ENCODE peak calls at places on chromosomes 6 and 20, in eight cellular contexts. One of them, this sample, is unnamed. For H3K27me3, the result is how much of the 10 kb centered on the place peaks cover.

GRCh38 chr6:129671442-129672344 is 38.3 kb downstream of the ARHGAP18 start:
- DNase-seq in adrenal gland: no peak
- DNase-seq in stomach: no peak
- DNase-seq in GM23338: peak
- DNase-seq in transverse colon: peak
- DNase-seq in IMR-90: no peak
- DNase-seq in HCT116: no peak
- DNase-seq in esophagus squamous epithelium: no peak
- DNase-seq in this sample: no peak

GRCh38 chr6:157728183-157728881 is 94.7 kb upstream of the SNX9 start:
- DNase-seq in adrenal gland: no peak
- DNase-seq in stomach: no peak
- DNase-seq in GM23338: no peak
- DNase-seq in transverse colon: no peak
- DNase-seq in IMR-90: no peak
- DNase-seq in HCT116: no peak
- DNase-seq in esophagus squamous epithelium: no peak
- DNase-seq in this sample: no peak

GRCh38 chr20:889110-889509 is 27.0 kb downstream of the ANGPT4 start:
- DNase-seq in adrenal gland: no peak
- DNase-seq in stomach: no peak
- DNase-seq in GM23338: no peak
- DNase-seq in transverse colon: no peak
- DNase-seq in IMR-90: no peak
- DNase-seq in HCT116: no peak
- DNase-seq in esophagus squamous epithelium: no peak
- DNase-seq in this sample: no peak

GRCh38 chr20:25316506-25317190 is 68.8 kb downstream of the PYGB start:
- DNase-seq in adrenal gland: no peak
- DNase-seq in stomach: peak
- DNase-seq in GM23338: no peak
- DNase-seq in transverse colon: peak
- DNase-seq in IMR-90: no peak
- DNase-seq in HCT116: no peak
- DNase-seq in esophagus squamous epithelium: no peak
- DNase-seq in this sample: no peak

GRCh38 chr20:10965936-10966470 is 292.2 kb upstream of the JAG1 start:
- DNase-seq in adrenal gland: no peak
- DNase-seq in stomach: no peak
- DNase-seq in GM23338: no peak
- DNase-seq in transverse colon: peak
- DNase-seq in IMR-90: peak
- DNase-seq in HCT116: no peak
- DNase-seq in esophagus squamous epithelium: no peak
- DNase-seq in this sample: no peak

GRCh38 chr6:87115402-87116135 is 20.7 kb upstream of the CGA start:
- DNase-seq in adrenal gland: no peak
- DNase-seq in stomach: no peak
- DNase-seq in GM23338: peak
- DNase-seq in transverse colon: no peak
- DNase-seq in IMR-90: no peak
- DNase-seq in HCT116: no peak
- DNase-seq in esophagus squamous epithelium: no peak
- DNase-seq in this sample: no peak

GRCh38 chr6:12621766-12622165 is 94.8 kb upstream of the PHACTR1 start:
- DNase-seq in adrenal gland: no peak
- DNase-seq in stomach: no peak
- DNase-seq in GM23338: no peak
- DNase-seq in transverse colon: no peak
- DNase-seq in IMR-90: no peak
- DNase-seq in HCT116: no peak
- DNase-seq in esophagus squamous epithelium: no peak
- DNase-seq in this sample: no peak

GRCh38 chr6:90107721-90108364 is 188.8 kb downstream of the BACH2 start:
- DNase-seq in adrenal gland: no peak
- DNase-seq in stomach: no peak
- DNase-seq in GM23338: no peak
- DNase-seq in transverse colon: no peak
- DNase-seq in IMR-90: no peak
- DNase-seq in HCT116: no peak
- DNase-seq in esophagus squamous epithelium: no peak
- DNase-seq in this sample: no peak

GRCh38 chr6:98824907-98825601 is 9.3 kb upstream of the POU3F2 start:
- DNase-seq in adrenal gland: no peak
- DNase-seq in stomach: no peak
- DNase-seq in GM23338: peak
- DNase-seq in transverse colon: no peak
- DNase-seq in IMR-90: no peak
- DNase-seq in HCT116: no peak
- DNase-seq in esophagus squamous epithelium: no peak
- DNase-seq in this sample: no peak

GRCh38 chr6:98827295-98828159 is 6.8 kb upstream of the POU3F2 start:
- DNase-seq in adrenal gland: no peak
- DNase-seq in stomach: no peak
- DNase-seq in GM23338: peak
- DNase-seq in transverse colon: no peak
- DNase-seq in IMR-90: no peak
- DNase-seq in HCT116: no peak
- DNase-seq in esophagus squamous epithelium: no peak
- DNase-seq in this sample: no peak

GRCh38 chr6:98823845-98824162 is 10.6 kb upstream of the POU3F2 start:
- DNase-seq in adrenal gland: no peak
- DNase-seq in stomach: no peak
- DNase-seq in GM23338: peak
- DNase-seq in transverse colon: no peak
- DNase-seq in IMR-90: no peak
- DNase-seq in HCT116: no peak
- DNase-seq in esophagus squamous epithelium: no peak
- DNase-seq in this sample: no peak

GRCh38 chr6:98824163-98824906 is 10.0 kb upstream of the POU3F2 start:
- DNase-seq in adrenal gland: no peak
- DNase-seq in stomach: no peak
- DNase-seq in GM23338: peak
- DNase-seq in transverse colon: no peak
- DNase-seq in IMR-90: no peak
- DNase-seq in HCT116: no peak
- DNase-seq in esophagus squamous epithelium: no peak
- DNase-seq in this sample: no peak

DNA sequence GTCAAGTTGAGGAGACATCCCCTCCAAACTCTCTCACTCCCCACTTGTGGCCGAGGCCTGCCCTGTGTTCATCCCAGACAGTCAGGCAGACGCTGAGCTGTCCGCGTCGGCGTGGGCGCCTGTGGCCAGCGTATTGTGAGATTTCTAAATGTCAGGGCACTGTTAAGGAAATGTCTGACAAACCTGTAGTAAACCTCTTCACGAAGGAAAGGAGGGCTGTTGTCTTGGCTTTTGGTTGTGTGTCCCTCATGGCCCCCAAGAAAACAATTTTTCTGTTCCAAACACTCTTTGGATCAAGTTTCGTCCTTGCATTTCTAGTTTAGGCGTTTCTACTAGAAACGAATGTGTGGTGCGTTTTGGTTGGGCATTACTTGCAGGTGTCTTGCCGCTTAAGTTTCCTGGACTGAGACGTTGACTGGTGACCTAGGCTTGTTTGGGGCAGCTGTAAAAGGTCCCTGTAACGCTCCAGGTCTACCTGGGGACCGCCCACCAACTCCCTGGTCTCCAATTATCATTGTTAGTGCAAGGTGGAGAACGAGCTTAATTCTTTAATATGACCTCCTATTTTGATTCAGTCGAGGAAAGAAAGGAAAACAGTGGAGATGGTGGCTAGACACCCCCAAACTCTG is 8.7 kb upstream of the POU3F2 start:
- DNase-seq in adrenal gland: no peak
- DNase-seq in stomach: no peak
- DNase-seq in GM23338: no peak
- DNase-seq in transverse colon: no peak
- DNase-seq in IMR-90: no peak
- DNase-seq in HCT116: no peak
- DNase-seq in esophagus squamous epithelium: no peak
- DNase-seq in this sample: no peak
- H3K27me3 ChIP-seq in adrenal gland: half or more
- H3K27me3 ChIP-seq in stomach: half or more
- H3K27me3 ChIP-seq in GM23338: half or more
- H3K27me3 ChIP-seq in transverse colon: half or more
- H3K27me3 ChIP-seq in IMR-90: half or more
- H3K27me3 ChIP-seq in HCT116: under half
- H3K27me3 ChIP-seq in esophagus squamous epithelium: half or more
- H3K27me3 ChIP-seq in this sample: under half

DNA sequence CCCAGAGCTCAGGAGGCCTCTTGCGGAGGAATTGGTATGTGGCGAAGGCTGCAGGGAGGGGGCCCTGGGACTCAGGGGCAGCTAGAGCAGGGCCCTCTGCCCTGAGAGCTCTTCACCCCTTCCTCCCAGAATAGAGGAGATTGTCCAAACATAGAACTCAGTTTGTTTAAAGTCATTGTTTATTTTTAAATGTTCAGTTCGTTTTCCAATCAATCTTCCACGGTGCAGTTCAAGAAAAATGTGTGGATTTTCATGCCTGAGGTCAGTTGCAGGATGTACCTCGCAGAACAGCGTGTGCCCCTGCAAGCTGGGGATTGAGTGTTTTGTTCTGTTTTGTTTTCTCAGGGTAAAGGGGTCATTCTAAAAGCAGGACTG is 37.2 kb downstream of the MGME1 start:
- DNase-seq in adrenal gland: no peak
- DNase-seq in stomach: no peak
- DNase-seq in GM23338: no peak
- DNase-seq in transverse colon: peak
- DNase-seq in IMR-90: no peak
- DNase-seq in HCT116: no peak
- DNase-seq in esophagus squamous epithelium: no peak
- DNase-seq in this sample: no peak
- H3K27me3 ChIP-seq in adrenal gland: under half
- H3K27me3 ChIP-seq in stomach: under half
- H3K27me3 ChIP-seq in GM23338: under half
- H3K27me3 ChIP-seq in transverse colon: under half
- H3K27me3 ChIP-seq in IMR-90: under half
- H3K27me3 ChIP-seq in HCT116: under half
- H3K27me3 ChIP-seq in esophagus squamous epithelium: under half
- H3K27me3 ChIP-seq in this sample: under half

DNA sequence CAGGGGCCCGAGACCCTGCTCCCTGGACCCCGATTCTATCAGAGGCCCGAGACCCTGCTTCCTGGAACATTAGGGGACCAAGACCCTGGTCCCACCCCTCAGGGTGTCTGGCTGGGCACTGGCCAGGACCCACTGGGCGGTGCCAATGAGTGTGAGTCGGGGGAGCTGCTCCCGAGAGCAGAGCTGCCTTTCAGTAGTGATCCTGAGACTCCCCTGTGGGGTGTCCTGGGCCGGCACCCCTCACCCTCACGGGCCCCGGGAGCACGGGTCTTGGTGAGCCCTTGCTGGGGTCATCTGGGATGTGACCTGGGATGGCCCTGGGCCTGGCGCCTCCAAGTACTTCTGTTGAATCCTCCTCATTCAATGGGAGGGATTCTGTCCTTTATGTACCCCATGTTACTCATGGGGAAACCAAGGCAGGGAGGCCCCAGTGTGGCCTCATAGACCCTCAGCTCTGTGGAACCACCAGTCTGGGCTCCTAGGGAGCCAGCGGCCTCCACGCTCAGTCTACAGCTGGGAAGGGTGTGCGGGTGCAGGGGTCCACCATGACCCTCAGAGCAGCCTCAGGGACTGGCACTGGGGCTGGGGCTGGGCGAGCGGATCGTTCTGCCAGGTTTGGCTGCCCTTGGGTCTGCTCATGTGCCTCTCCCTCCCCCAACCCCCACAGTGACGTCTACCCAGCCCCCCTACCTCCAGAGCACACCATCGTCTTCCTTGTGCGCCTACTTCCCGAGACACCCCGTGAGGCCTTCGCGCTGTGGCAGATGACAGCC is 25.6 kb downstream of the COL20A1 start:
- DNase-seq in adrenal gland: no peak
- DNase-seq in stomach: no peak
- DNase-seq in GM23338: no peak
- DNase-seq in transverse colon: no peak
- DNase-seq in IMR-90: no peak
- DNase-seq in HCT116: no peak
- DNase-seq in esophagus squamous epithelium: no peak
- DNase-seq in this sample: no peak
- H3K27me3 ChIP-seq in adrenal gland: under half
- H3K27me3 ChIP-seq in stomach: under half
- H3K27me3 ChIP-seq in GM23338: under half
- H3K27me3 ChIP-seq in transverse colon: under half
- H3K27me3 ChIP-seq in IMR-90: under half
- H3K27me3 ChIP-seq in HCT116: under half
- H3K27me3 ChIP-seq in esophagus squamous epithelium: under half
- H3K27me3 ChIP-seq in this sample: under half

GRCh38 chr20:19658137-19658536 is 99.9 kb upstream of the RIN2 start:
- DNase-seq in adrenal gland: no peak
- DNase-seq in stomach: peak
- DNase-seq in GM23338: no peak
- DNase-seq in transverse colon: peak
- DNase-seq in IMR-90: no peak
- DNase-seq in HCT116: no peak
- DNase-seq in esophagus squamous epithelium: no peak
- DNase-seq in this sample: no peak

GRCh38 chr20:19662638-19662995 is 95.4 kb upstream of the RIN2 start:
- DNase-seq in adrenal gland: no peak
- DNase-seq in stomach: no peak
- DNase-seq in GM23338: no peak
- DNase-seq in transverse colon: no peak
- DNase-seq in IMR-90: no peak
- DNase-seq in HCT116: no peak
- DNase-seq in esophagus squamous epithelium: no peak
- DNase-seq in this sample: no peak

GRCh38 chr20:19659468-19659867 is 98.6 kb upstream of the RIN2 start:
- DNase-seq in adrenal gland: peak
- DNase-seq in stomach: no peak
- DNase-seq in GM23338: no peak
- DNase-seq in transverse colon: no peak
- DNase-seq in IMR-90: no peak
- DNase-seq in HCT116: no peak
- DNase-seq in esophagus squamous epithelium: no peak
- DNase-seq in this sample: no peak

GRCh38 chr20:19661717-19662637 is 96.1 kb upstream of the RIN2 start:
- DNase-seq in adrenal gland: peak
- DNase-seq in stomach: peak
- DNase-seq in GM23338: peak
- DNase-seq in transverse colon: peak
- DNase-seq in IMR-90: peak
- DNase-seq in HCT116: peak
- DNase-seq in esophagus squamous epithelium: no peak
- DNase-seq in this sample: no peak

DNA sequence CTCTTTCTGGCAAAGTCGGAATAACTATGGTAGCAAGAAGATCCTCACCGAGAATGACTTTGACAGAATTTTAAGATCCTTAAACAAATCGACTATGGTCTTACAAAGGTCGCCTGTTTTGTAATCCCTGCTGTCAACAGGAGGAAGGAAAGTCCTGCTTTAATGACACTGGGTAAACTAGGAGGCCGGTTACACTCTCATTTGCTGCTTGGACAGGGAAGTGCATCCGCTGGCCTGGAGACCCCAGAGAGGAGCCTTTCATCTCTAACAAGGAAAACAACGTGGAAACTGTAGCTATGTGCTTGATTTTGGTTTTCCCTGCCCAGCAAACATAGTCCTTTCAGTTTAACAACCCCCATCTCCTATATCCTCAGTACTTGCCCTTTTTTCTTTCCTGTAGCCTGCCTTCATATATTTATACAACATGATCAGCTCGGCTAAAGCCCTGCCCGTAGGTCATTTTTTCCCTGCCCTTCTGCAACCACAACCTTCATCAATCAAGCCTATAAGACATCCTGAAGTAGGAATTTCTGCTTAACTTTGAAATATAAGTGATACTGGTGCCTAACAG is 97.2 kb upstream of the RIN2 start:
- DNase-seq in adrenal gland: no peak
- DNase-seq in stomach: no peak
- DNase-seq in GM23338: no peak
- DNase-seq in transverse colon: no peak
- DNase-seq in IMR-90: no peak
- DNase-seq in HCT116: no peak
- DNase-seq in esophagus squamous epithelium: no peak
- DNase-seq in this sample: no peak
- H3K27me3 ChIP-seq in adrenal gland: under half
- H3K27me3 ChIP-seq in stomach: under half
- H3K27me3 ChIP-seq in GM23338: under half
- H3K27me3 ChIP-seq in transverse colon: under half
- H3K27me3 ChIP-seq in IMR-90: under half
- H3K27me3 ChIP-seq in HCT116: under half
- H3K27me3 ChIP-seq in esophagus squamous epithelium: under half
- H3K27me3 ChIP-seq in this sample: under half

This sample was measured in vagina.